ENCODE peak calls at places on chromosomes 3 and 15, in eight cellular contexts. One of them, this sample, is unnamed.
A peak's percentile ranks its signal among the peaks of the same experiment; 100 is the strongest.

GRCh38 chr3:130760922-130761321 is 14.3 kb upstream of the PIK3R4 start:
- DNase-seq in CD4-positive, alpha-beta memory T cell: no peak
- DNase-seq in IMR-90: no peak
- DNase-seq in transverse colon: no peak
- DNase-seq in upper lobe of right lung: no peak
- DNase-seq in epithelial cell of prostate: peak; percentile 69
- DNase-seq in tibial artery: no peak
- DNase-seq in OCI-LY7: no peak
- DNase-seq in this sample: no peak

GRCh38 chr15:35038655-35039534 is 46.2 kb downstream of the NANOGP8 start:
- DNase-seq in CD4-positive, alpha-beta memory T cell: no peak
- DNase-seq in IMR-90: peak; percentile 77
- DNase-seq in transverse colon: no peak
- DNase-seq in upper lobe of right lung: no peak
- DNase-seq in epithelial cell of prostate: no peak
- DNase-seq in tibial artery: no peak
- DNase-seq in OCI-LY7: no peak
- DNase-seq in this sample: no peak

GRCh38 chr3:93843981-93844380 is 129.7 kb downstream of the PROS1 start:
- DNase-seq in CD4-positive, alpha-beta memory T cell: no peak
- DNase-seq in IMR-90: peak; percentile 76
- DNase-seq in transverse colon: no peak
- DNase-seq in upper lobe of right lung: no peak
- DNase-seq in epithelial cell of prostate: peak; percentile 66
- DNase-seq in tibial artery: peak; percentile 68
- DNase-seq in OCI-LY7: no peak
- DNase-seq in this sample: no peak

GRCh38 chr3:151795276-151795675 is 18.6 kb upstream of the AADAC start:
- DNase-seq in CD4-positive, alpha-beta memory T cell: no peak
- DNase-seq in IMR-90: peak; percentile 81
- DNase-seq in transverse colon: no peak
- DNase-seq in upper lobe of right lung: no peak
- DNase-seq in epithelial cell of prostate: no peak
- DNase-seq in tibial artery: no peak
- DNase-seq in OCI-LY7: no peak
- DNase-seq in this sample: no peak

GRCh38 chr15:31606261-31606669 is 279.6 kb downstream of the KLF13 start:
- DNase-seq in CD4-positive, alpha-beta memory T cell: no peak
- DNase-seq in IMR-90: peak; percentile 95
- DNase-seq in transverse colon: no peak
- DNase-seq in upper lobe of right lung: no peak
- DNase-seq in epithelial cell of prostate: no peak
- DNase-seq in tibial artery: no peak
- DNase-seq in OCI-LY7: no peak
- DNase-seq in this sample: no peak

GRCh38 chr15:43749690-43750345 is 3.6 kb downstream of the PDIA3 start:
- DNase-seq in CD4-positive, alpha-beta memory T cell: peak; percentile 82
- DNase-seq in IMR-90: no peak
- DNase-seq in transverse colon: no peak
- DNase-seq in upper lobe of right lung: no peak
- DNase-seq in epithelial cell of prostate: no peak
- DNase-seq in tibial artery: no peak
- DNase-seq in OCI-LY7: peak; percentile 92
- DNase-seq in this sample: peak; percentile 51

GRCh38 chr15:42457445-42458442 is 33.2 kb downstream of the ZNF106 start:
- DNase-seq in CD4-positive, alpha-beta memory T cell: no peak
- DNase-seq in IMR-90: peak; percentile 94
- DNase-seq in transverse colon: peak; percentile 53
- DNase-seq in upper lobe of right lung: no peak
- DNase-seq in epithelial cell of prostate: no peak
- DNase-seq in tibial artery: peak; percentile 92
- DNase-seq in OCI-LY7: peak; percentile 87
- DNase-seq in this sample: peak; percentile 53

GRCh38 chr3:171132873-171133272 is 106.4 kb upstream of the SLC2A2 start:
- DNase-seq in CD4-positive, alpha-beta memory T cell: no peak
- DNase-seq in IMR-90: peak; percentile 85
- DNase-seq in transverse colon: no peak
- DNase-seq in upper lobe of right lung: no peak
- DNase-seq in epithelial cell of prostate: peak; percentile 48
- DNase-seq in tibial artery: no peak
- DNase-seq in OCI-LY7: no peak
- DNase-seq in this sample: no peak

GRCh38 chr3:107676469-107677309 is 153.9 kb downstream of the BBX start:
- DNase-seq in CD4-positive, alpha-beta memory T cell: peak; percentile 30
- DNase-seq in IMR-90: peak; percentile 43
- DNase-seq in transverse colon: no peak
- DNase-seq in upper lobe of right lung: no peak
- DNase-seq in epithelial cell of prostate: no peak
- DNase-seq in tibial artery: no peak
- DNase-seq in OCI-LY7: peak; percentile 63
- DNase-seq in this sample: no peak

GRCh38 chr3:168061332-168061996 is 34.3 kb downstream of the GOLIM4 start:
- DNase-seq in CD4-positive, alpha-beta memory T cell: no peak
- DNase-seq in IMR-90: no peak
- DNase-seq in transverse colon: no peak
- DNase-seq in upper lobe of right lung: no peak
- DNase-seq in epithelial cell of prostate: no peak
- DNase-seq in tibial artery: no peak
- DNase-seq in OCI-LY7: peak; percentile 14
- DNase-seq in this sample: no peak

GRCh38 chr3:108486272-108486787 is 24.1 kb downstream of the MYH15 start:
- DNase-seq in CD4-positive, alpha-beta memory T cell: no peak
- DNase-seq in IMR-90: no peak
- DNase-seq in transverse colon: no peak
- DNase-seq in upper lobe of right lung: no peak
- DNase-seq in epithelial cell of prostate: no peak
- DNase-seq in tibial artery: no peak
- DNase-seq in OCI-LY7: no peak
- DNase-seq in this sample: no peak

GRCh38 chr3:112333002-112333385 is at the start of gene CD200:
- DNase-seq in CD4-positive, alpha-beta memory T cell: peak; percentile 36
- DNase-seq in IMR-90: peak; percentile 16
- DNase-seq in transverse colon: peak; percentile 68
- DNase-seq in upper lobe of right lung: peak; percentile 72
- DNase-seq in epithelial cell of prostate: no peak
- DNase-seq in tibial artery: peak; percentile 84
- DNase-seq in OCI-LY7: peak; percentile 12
- DNase-seq in this sample: peak; percentile 56

GRCh38 chr3:141796436-141797166 is 33.4 kb downstream of the GRK7 start:
- DNase-seq in CD4-positive, alpha-beta memory T cell: peak; percentile 61
- DNase-seq in IMR-90: no peak
- DNase-seq in transverse colon: peak; percentile 47
- DNase-seq in upper lobe of right lung: no peak
- DNase-seq in epithelial cell of prostate: no peak
- DNase-seq in tibial artery: no peak
- DNase-seq in OCI-LY7: peak; percentile 79
- DNase-seq in this sample: no peak

GRCh38 chr3:195111322-195111710 is 159.6 kb downstream of the XXYLT1 start:
- DNase-seq in CD4-positive, alpha-beta memory T cell: no peak
- DNase-seq in IMR-90: no peak
- DNase-seq in transverse colon: no peak
- DNase-seq in upper lobe of right lung: peak; percentile 18
- DNase-seq in epithelial cell of prostate: no peak
- DNase-seq in tibial artery: peak; percentile 32
- DNase-seq in OCI-LY7: no peak
- DNase-seq in this sample: no peak

GRCh38 chr3:12194669-12195161 is 36.0 kb upstream of the TIMP4 start:
- DNase-seq in CD4-positive, alpha-beta memory T cell: no peak
- DNase-seq in IMR-90: peak; percentile 35
- DNase-seq in transverse colon: peak; percentile 78
- DNase-seq in upper lobe of right lung: no peak
- DNase-seq in epithelial cell of prostate: no peak
- DNase-seq in tibial artery: no peak
- DNase-seq in OCI-LY7: peak; percentile 39
- DNase-seq in this sample: no peak
- H3K27ac ChIP-seq in CD4-positive, alpha-beta memory T cell: no peak overlapping the region
- H3K27ac ChIP-seq in IMR-90: peak overlapping the region; percentile 97
- H3K27ac ChIP-seq in transverse colon: peak overlapping the region; percentile 75
- H3K27ac ChIP-seq in upper lobe of right lung: peak overlapping the region; percentile 32
- H3K27ac ChIP-seq in epithelial cell of prostate: peak overlapping the region; percentile 92
- H3K27ac ChIP-seq in tibial artery: peak overlapping the region; percentile 66
- H3K27ac ChIP-seq in OCI-LY7: no peak overlapping the region
- H3K27ac ChIP-seq in this sample: no peak overlapping the region

DNA sequence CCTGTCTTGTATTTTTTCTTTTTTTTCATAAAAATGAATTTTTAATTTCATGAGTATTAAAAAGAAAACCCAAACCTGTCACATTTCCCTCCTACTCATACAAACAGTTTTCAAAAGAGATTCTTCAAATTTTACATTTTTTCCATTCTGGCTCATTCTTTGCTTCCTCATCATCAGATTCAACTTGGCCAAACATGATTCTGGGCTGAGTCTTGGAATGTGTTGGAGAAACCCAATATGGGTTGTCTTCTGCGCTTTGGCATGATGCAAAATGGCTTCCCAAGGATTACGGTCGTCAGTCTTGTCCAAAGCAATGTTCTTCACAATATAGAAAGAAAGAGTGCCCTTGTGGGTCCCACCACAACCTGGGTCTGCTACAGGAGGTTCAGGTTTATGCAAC is 12.4 kb upstream of the TM4SF4 start:
- DNase-seq in CD4-positive, alpha-beta memory T cell: no peak
- DNase-seq in IMR-90: no peak
- DNase-seq in transverse colon: no peak
- DNase-seq in upper lobe of right lung: no peak
- DNase-seq in epithelial cell of prostate: no peak
- DNase-seq in tibial artery: no peak
- DNase-seq in OCI-LY7: no peak
- DNase-seq in this sample: no peak
- H3K27ac ChIP-seq in CD4-positive, alpha-beta memory T cell: no peak overlapping the region
- H3K27ac ChIP-seq in IMR-90: peak overlapping the region; percentile 74
- H3K27ac ChIP-seq in transverse colon: no peak overlapping the region
- H3K27ac ChIP-seq in upper lobe of right lung: no peak overlapping the region
- H3K27ac ChIP-seq in epithelial cell of prostate: no peak overlapping the region
- H3K27ac ChIP-seq in tibial artery: peak overlapping the region; percentile 75
- H3K27ac ChIP-seq in OCI-LY7: no peak overlapping the region
- H3K27ac ChIP-seq in this sample: no peak overlapping the region

GRCh38 chr15:97962263-97962662 is 1.8 kb downstream of the ARRDC4 start:
- DNase-seq in CD4-positive, alpha-beta memory T cell: no peak
- DNase-seq in IMR-90: no peak
- DNase-seq in transverse colon: no peak
- DNase-seq in upper lobe of right lung: no peak
- DNase-seq in epithelial cell of prostate: no peak
- DNase-seq in tibial artery: no peak
- DNase-seq in OCI-LY7: no peak
- DNase-seq in this sample: no peak

GRCh38 chr15:97959738-97960363 is 652 bp upstream of the ARRDC4 start:
- DNase-seq in CD4-positive, alpha-beta memory T cell: no peak
- DNase-seq in IMR-90: no peak
- DNase-seq in transverse colon: peak; percentile 34
- DNase-seq in upper lobe of right lung: no peak
- DNase-seq in epithelial cell of prostate: no peak
- DNase-seq in tibial artery: no peak
- DNase-seq in OCI-LY7: no peak
- DNase-seq in this sample: no peak

GRCh38 chr15:97961067-97961954 is 808 bp downstream of the ARRDC4 start:
- DNase-seq in CD4-positive, alpha-beta memory T cell: no peak
- DNase-seq in IMR-90: peak; percentile 4
- DNase-seq in transverse colon: peak; percentile 66
- DNase-seq in upper lobe of right lung: peak; percentile 80
- DNase-seq in epithelial cell of prostate: no peak
- DNase-seq in tibial artery: peak; percentile 75
- DNase-seq in OCI-LY7: no peak
- DNase-seq in this sample: peak; percentile 76

GRCh38 chr15:97963779-97964178 is 3.3 kb downstream of the ARRDC4 start:
- DNase-seq in CD4-positive, alpha-beta memory T cell: no peak
- DNase-seq in IMR-90: no peak
- DNase-seq in transverse colon: peak; percentile 27
- DNase-seq in upper lobe of right lung: no peak
- DNase-seq in epithelial cell of prostate: no peak
- DNase-seq in tibial artery: no peak
- DNase-seq in OCI-LY7: no peak
- DNase-seq in this sample: no peak

DNA sequence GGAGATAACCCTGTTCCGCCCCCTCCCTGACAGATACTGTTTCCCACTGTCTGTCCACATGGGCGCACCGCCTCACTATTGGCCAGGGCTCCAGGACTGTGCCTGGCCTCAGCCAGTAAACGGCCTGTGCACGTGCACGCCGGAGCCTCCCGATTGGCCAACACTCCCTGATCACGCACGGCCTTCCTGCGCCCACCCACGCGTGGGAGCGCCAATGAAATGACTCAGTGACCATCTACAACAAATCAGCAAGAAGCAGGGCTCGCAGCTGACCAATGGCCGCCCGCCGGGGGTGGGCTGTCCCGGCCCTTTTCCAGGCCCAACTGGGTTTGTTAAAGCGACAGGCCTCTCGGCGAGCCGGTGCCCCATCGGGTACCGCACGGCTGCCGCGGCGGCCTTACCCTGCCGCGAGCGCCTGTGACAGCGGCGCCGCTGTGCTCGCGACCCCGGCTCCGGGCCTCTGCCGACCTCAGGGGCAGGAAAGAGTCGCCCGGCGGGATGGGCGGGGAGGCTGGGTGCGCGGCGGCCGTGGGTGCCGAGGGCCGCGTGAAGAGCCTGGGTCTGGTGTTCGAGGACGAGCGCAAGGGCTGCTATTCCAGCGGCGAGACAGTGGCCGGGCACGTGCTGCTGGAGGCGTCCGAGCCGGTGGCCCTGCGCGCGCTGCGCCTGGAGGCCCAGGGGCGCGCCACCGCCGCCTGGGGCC is at the start of gene ARRDC4:
- DNase-seq in CD4-positive, alpha-beta memory T cell: peak; percentile 95
- DNase-seq in IMR-90: peak; percentile 100
- DNase-seq in transverse colon: peak; percentile 100
- DNase-seq in upper lobe of right lung: peak; percentile 100
- DNase-seq in epithelial cell of prostate: peak; percentile 100
- DNase-seq in tibial artery: peak; percentile 100
- DNase-seq in OCI-LY7: no peak
- DNase-seq in this sample: peak; percentile 100
- H3K27ac ChIP-seq in CD4-positive, alpha-beta memory T cell: peak within 1 kb of the TSS; percentile 54
- H3K27ac ChIP-seq in IMR-90: peak within 1 kb of the TSS; percentile 2
- H3K27ac ChIP-seq in transverse colon: peak within 1 kb of the TSS; percentile 96
- H3K27ac ChIP-seq in upper lobe of right lung: peak within 1 kb of the TSS; percentile 89
- H3K27ac ChIP-seq in epithelial cell of prostate: peak within 1 kb of the TSS; percentile 53
- H3K27ac ChIP-seq in tibial artery: peak within 1 kb of the TSS; percentile 91
- H3K27ac ChIP-seq in OCI-LY7: no peak within 1 kb of the TSS
- H3K27ac ChIP-seq in this sample: peak within 1 kb of the TSS; percentile 94

GRCh38 chr15:95325763-95326688 is 1004.5 kb upstream of the NR2F2 start:
- DNase-seq in CD4-positive, alpha-beta memory T cell: no peak
- DNase-seq in IMR-90: no peak
- DNase-seq in transverse colon: no peak
- DNase-seq in upper lobe of right lung: no peak
- DNase-seq in epithelial cell of prostate: no peak
- DNase-seq in tibial artery: peak; percentile 65
- DNase-seq in OCI-LY7: no peak
- DNase-seq in this sample: no peak
- H3K27ac ChIP-seq in CD4-positive, alpha-beta memory T cell: no peak overlapping the region
- H3K27ac ChIP-seq in IMR-90: no peak overlapping the region
- H3K27ac ChIP-seq in transverse colon: peak overlapping the region; percentile 49
- H3K27ac ChIP-seq in upper lobe of right lung: peak overlapping the region; percentile 69
- H3K27ac ChIP-seq in epithelial cell of prostate: no peak overlapping the region
- H3K27ac ChIP-seq in tibial artery: peak overlapping the region; percentile 93
- H3K27ac ChIP-seq in OCI-LY7: no peak overlapping the region
- H3K27ac ChIP-seq in this sample: peak overlapping the region; percentile 69

This sample was measured in lower lobe of right lung.